ENCODE peak calls at places on chromosome 15, in ten cellular contexts. A is stomach; U is lung; I is DMS153; G is stimulated activated CD8-positive, alpha-beta memory T cell treated with anti-CD3 and anti-CD28 coated beads, Interleukin-12 subunit alpha, Interleukin-12 subunit beta, amount 100 ng/mL, for 1 hour; Y is NCI-H2029; R is NCI-H1105; S is NCI-H345; N is ecto neural progenitor cell; O is retina. F is an unnamed sample.

GRCh38 chr15:60652245-60652644 is 173.3 kb upstream of the ICE2 start:
- DNase-seq in N (no peak), Y (no peak), G (no peak), R (no peak), I (no peak), O (no peak), A (no peak), U (no peak), S (no peak), F (no peak)

GRCh38 chr15:28003302-28004037 is 95.6 kb downstream of the OCA2 start:
- DNase-seq in Y (no peak), O (no peak), R (no peak), G (no peak), A (no peak), S (no peak), I (no peak), N (no peak), U (peak), F (no peak)

GRCh38 chr15:36458406-36458805 is 121.0 kb upstream of the CDIN1 start:
- DNase-seq in I (no peak), S (no peak), A (no peak), Y (no peak), O (no peak), N (no peak), G (no peak), R (no peak), U (no peak), F (no peak)

GRCh38 chr15:47484997-47485396 is 232.3 kb upstream of the SEMA6D start:
- DNase-seq in N (no peak), Y (no peak), G (no peak), I (no peak), A (no peak), O (no peak), U (no peak), R (no peak), S (no peak), F (no peak)

GRCh38 chr15:90001062-90001682 is at the start of gene ZNF710:
- DNase-seq in U (no peak), A (no peak), G (no peak), R (no peak), S (peak), I (no peak), O (peak), Y (peak), N (peak), F (peak)

GRCh38 chr15:75712668-75713337 is at the start of gene CSPG4:
- DNase-seq in I (no peak), R (no peak), N (no peak), O (peak), A (peak), G (no peak), Y (peak), U (no peak), S (no peak), F (peak)

GRCh38 chr15:99436472-99437314 is 129.1 kb upstream of the MEF2A start:
- DNase-seq in R (no peak), G (no peak), O (no peak), U (no peak), A (peak), Y (no peak), N (no peak), I (no peak), S (no peak), F (no peak)

GRCh38 chr15:33005582-33005981 is 188.9 kb downstream of the FMN1 start:
- DNase-seq in I (no peak), N (no peak), R (no peak), U (no peak), A (no peak), G (no peak), S (no peak), Y (no peak), O (no peak), F (no peak)

GRCh38 chr15:90875549-90875981 is 7.2 kb downstream of the FURIN start:
- DNase-seq in I (no peak), G (no peak), R (no peak), Y (no peak), U (no peak), A (no peak), S (no peak), N (no peak), O (no peak), F (no peak)

GRCh38 chr15:45399381-45400212 is 21.3 kb upstream of the GATM start:
- DNase-seq in A (no peak), I (no peak), N (no peak), G (no peak), R (peak), O (peak), U (no peak), Y (peak), S (peak), F (no peak)

GRCh38 chr15:70017796-70018195 is 79.9 kb downstream of the TLE3 start:
- DNase-seq in R (no peak), O (no peak), N (no peak), U (no peak), G (no peak), Y (no peak), A (no peak), I (no peak), S (no peak), F (no peak)

GRCh38 chr15:61527836-61528589 is 298.9 kb upstream of the RORA start:
- DNase-seq in N (peak), A (no peak), R (no peak), O (peak), Y (no peak), I (no peak), G (no peak), S (no peak), U (no peak), F (no peak)

GRCh38 chr15:38050529-38050928 is 116.1 kb downstream of the TMCO5A start:
- DNase-seq in R (no peak), O (peak), A (no peak), G (no peak), N (no peak), I (no peak), U (no peak), S (no peak), Y (no peak), F (no peak)

GRCh38 chr15:68644088-68644904 is 65.5 kb downstream of the CORO2B start:
- DNase-seq in R (no peak), U (no peak), N (no peak), S (no peak), G (no peak), A (no peak), I (no peak), Y (no peak), O (no peak), F (no peak)

GRCh38 chr15:29331071-29331470 is 61.4 kb upstream of the NSMCE3 start:
- DNase-seq in R (no peak), A (no peak), S (no peak), U (no peak), Y (no peak), N (no peak), I (no peak), G (no peak), O (peak), F (no peak)

GRCh38 chr15:38072507-38073277 is 138.3 kb downstream of the TMCO5A start:
- DNase-seq in N (peak), S (peak), R (peak), I (peak), Y (no peak), G (no peak), O (peak), A (peak), U (peak), F (peak)

GRCh38 chr15:58362262-58362922 is 69.4 kb upstream of the LIPC start:
- DNase-seq in S (no peak), Y (no peak), I (no peak), R (no peak), A (no peak), G (no peak), O (no peak), U (no peak), N (no peak), F (no peak)

GRCh38 chr15:95895510-95895909 is 435.0 kb upstream of the NR2F2 start:
- DNase-seq in R (no peak), N (no peak), G (no peak), U (no peak), O (no peak), S (no peak), I (no peak), A (no peak), Y (no peak), F (no peak)

GRCh38 chr15:65960586-65960985 is 91.3 kb downstream of the RAB11A start:
- DNase-seq in Y (no peak), U (no peak), O (no peak), G (no peak), S (peak), R (no peak), N (no peak), I (no peak), A (no peak), F (no peak)

GRCh38 chr15:56774356-56774755 is 41.0 kb upstream of the ZNF280D start:
- DNase-seq in I (no peak), A (no peak), O (no peak), S (no peak), G (no peak), U (no peak), Y (no peak), R (no peak), N (no peak), F (no peak)

GRCh38 chr15:25439456-25439836 is 622 bp upstream of the UBE3A start:
- DNase-seq in G (no peak), S (no peak), Y (no peak), I (no peak), R (no peak), O (no peak), N (no peak), A (peak), U (no peak), F (peak)

GRCh38 chr15:55909036-55909811 is 84.2 kb downstream of the NEDD4 start:
- DNase-seq in S (no peak), G (no peak), Y (no peak), U (no peak), A (no peak), O (no peak), N (no peak), I (no peak), R (no peak), F (no peak)

GRCh38 chr15:55255714-55256113 is 33.9 kb downstream of the RAB27A start:
- DNase-seq in R (no peak), I (no peak), G (no peak), N (no peak), Y (no peak), A (no peak), O (no peak), S (no peak), U (no peak), F (no peak)

GRCh38 chr15:89723031-89723430 is 28.0 kb downstream of the MESP1 start:
- DNase-seq in R (no peak), A (no peak), I (no peak), U (no peak), G (no peak), N (no peak), Y (no peak), S (no peak), O (no peak), F (no peak)

GRCh38 chr15:68407886-68408500 is 24.0 kb downstream of the ITGA11 start:
- DNase-seq in A (peak), S (no peak), U (no peak), O (no peak), N (peak), Y (no peak), I (no peak), G (no peak), R (no peak), F (no peak)

GRCh38 chr15:88974392-88974791 is 61.2 kb upstream of the MFGE8 start:
- DNase-seq in Y (no peak), R (no peak), G (no peak), A (no peak), I (no peak), S (no peak), O (no peak), U (no peak), N (no peak), F (no peak)

GRCh38 chr15:32668942-32669341 is 27.4 kb downstream of the SCG5 start:
- DNase-seq in I (no peak), S (no peak), G (no peak), R (no peak), N (no peak), O (no peak), Y (no peak), U (no peak), A (no peak), F (no peak)

GRCh38 chr15:62455441-62455921 is 290.4 kb upstream of the C2CD4B start:
- DNase-seq in U (no peak), A (no peak), I (no peak), R (no peak), O (no peak), N (no peak), G (no peak), Y (no peak), S (no peak), F (no peak)

GRCh38 chr15:51883436-51883835 is 54.0 kb downstream of the TMOD3 start:
- DNase-seq in U (no peak), Y (no peak), A (no peak), N (no peak), S (no peak), I (no peak), O (no peak), G (no peak), R (no peak), F (no peak)

F was measured in transverse colon.